ENCODE peak calls at places on chromosomes 6 and 20, in eight cellular contexts. C, Z, G, Q, T, B, V and H are unnamed samples.

GRCh38 chr6:153104220-153104619 is 26.9 kb downstream of the RGS17 start:
- DNase-seq in C (peak), Z (no peak), G (no peak), Q (no peak), T (no peak), B (no peak), V (peak), H (no peak)

GRCh38 chr6:4794140-4794707 is 18.0 kb downstream of the CDYL start:
- DNase-seq in C (no peak), Z (no peak), G (no peak), Q (no peak), T (no peak), B (no peak), V (peak), H (no peak)

GRCh38 chr6:135568366-135568765 is 70.8 kb upstream of the AHI1 start:
- DNase-seq in C (peak), Z (no peak), G (no peak), Q (peak), T (peak), B (peak), V (peak), H (peak)

GRCh38 chr6:116997496-116997895 is 120.5 kb downstream of the RFX6 start:
- DNase-seq in C (no peak), Z (no peak), G (no peak), Q (no peak), T (no peak), B (no peak), V (no peak), H (no peak)

GRCh38 chr20:58058421-58059140 is 169.9 kb downstream of the ANKRD60 start:
- DNase-seq in C (no peak), Z (no peak), G (no peak), Q (no peak), T (no peak), B (no peak), V (no peak), H (peak)

GRCh38 chr20:18388860-18389259 is 78.0 kb downstream of the DZANK1 start:
- DNase-seq in C (peak), Z (no peak), G (no peak), Q (peak), T (no peak), B (no peak), V (peak), H (no peak)

GRCh38 chr20:36792422-36792821 is 18.9 kb upstream of the DSN1 start:
- DNase-seq in C (peak), Z (no peak), G (no peak), Q (peak), T (peak), B (peak), V (peak), H (peak)

GRCh38 chr6:4319992-4320683 is 184.8 kb upstream of the ECI2 start:
- DNase-seq in C (peak), Z (no peak), G (no peak), Q (peak), T (no peak), B (peak), V (peak), H (no peak)

GRCh38 chr20:44170796-44171410 is 16.1 kb downstream of the JPH2 start:
- DNase-seq in C (no peak), Z (no peak), G (no peak), Q (no peak), T (no peak), B (peak), V (no peak), H (no peak)

GRCh38 chr6:24666097-24666615 is 543 bp downstream of the TDP2 start:
- DNase-seq in C (peak), Z (no peak), G (no peak), Q (peak), T (peak), B (peak), V (peak), H (peak)

GRCh38 chr6:168524644-168525043 is 83.7 kb downstream of the SMOC2 start:
- DNase-seq in C (no peak), Z (no peak), G (no peak), Q (no peak), T (no peak), B (no peak), V (no peak), H (no peak)

GRCh38 chr20:49712918-49713778 is 530 bp downstream of the B4GALT5 start:
- DNase-seq in C (no peak), Z (no peak), G (no peak), Q (no peak), T (peak), B (peak), V (no peak), H (peak)

GRCh38 chr6:132961122-132961521 is 146.8 kb downstream of the RPS12 start:
- DNase-seq in C (peak), Z (no peak), G (no peak), Q (peak), T (no peak), B (no peak), V (peak), H (no peak)

GRCh38 chr6:30747300-30747687 is 2.9 kb upstream of the IER3 start:
- DNase-seq in C (no peak), Z (no peak), G (no peak), Q (no peak), T (no peak), B (no peak), V (no peak), H (no peak)

GRCh38 chr6:4192627-4193026 is 57.3 kb upstream of the ECI2 start:
- DNase-seq in C (no peak), Z (no peak), G (no peak), Q (no peak), T (no peak), B (no peak), V (no peak), H (no peak)

GRCh38 chr6:138550346-138550767 is 51.1 kb upstream of the NHSL1 start:
- DNase-seq in C (no peak), Z (no peak), G (no peak), Q (no peak), T (no peak), B (no peak), V (peak), H (no peak)

GRCh38 chr6:26020983-26021349 is 58.4 kb downstream of the TRIM38 start:
- DNase-seq in C (peak), Z (no peak), G (no peak), Q (no peak), T (no peak), B (no peak), V (peak), H (peak)

GRCh38 chr20:24995741-24996448 is 3.3 kb upstream of the APMAP start:
- DNase-seq in C (peak), Z (no peak), G (no peak), Q (peak), T (no peak), B (peak), V (no peak), H (no peak)

GRCh38 chr20:10857362-10858070 is 183.7 kb upstream of the JAG1 start:
- DNase-seq in C (peak), Z (no peak), G (no peak), Q (no peak), T (no peak), B (no peak), V (peak), H (no peak)

GRCh38 chr20:11130554-11131166 is 456.9 kb upstream of the JAG1 start:
- DNase-seq in C (no peak), Z (no peak), G (no peak), Q (no peak), T (peak), B (no peak), V (no peak), H (no peak)

GRCh38 chr6:107716688-107717089 is 107.4 kb downstream of the SCML4 start:
- DNase-seq in C (no peak), Z (peak), G (peak), Q (peak), T (peak), B (peak), V (peak), H (peak)

GRCh38 chr6:14354919-14355572 is 237.5 kb downstream of the CD83 start:
- DNase-seq in C (peak), Z (no peak), G (no peak), Q (peak), T (no peak), B (peak), V (peak), H (no peak)

GRCh38 chr6:46269447-46270229 is 98.9 kb upstream of the ENPP5 start:
- DNase-seq in C (no peak), Z (no peak), G (no peak), Q (no peak), T (no peak), B (no peak), V (peak), H (no peak)

GRCh38 chr6:70221025-70221714 is 81.7 kb downstream of the COL9A1 start:
- DNase-seq in C (peak), Z (peak), G (no peak), Q (no peak), T (peak), B (peak), V (peak), H (no peak)

GRCh38 chr6:15527838-15528617 is 134.8 kb downstream of the DTNBP1 start:
- DNase-seq in C (no peak), Z (no peak), G (no peak), Q (no peak), T (no peak), B (no peak), V (no peak), H (no peak)

GRCh38 chr20:57065646-57066045 is 200.8 kb downstream of the BMP7 start:
- DNase-seq in C (peak), Z (no peak), G (no peak), Q (no peak), T (no peak), B (no peak), V (no peak), H (no peak)